ENCODE peak calls at places on chromosomes 16 and 17, in nine cellular contexts. One of them, this sample, is unnamed.

GRCh38 chr17:64418506-64419339 is 28.1 kb upstream of the PECAM1 start:
- DNase-seq in HT-29: peak
- DNase-seq in esophagus squamous epithelium: no peak
- DNase-seq in AG04450: peak
- DNase-seq in pons: peak
- DNase-seq in CD8-positive, alpha-beta T cell: no peak
- DNase-seq in posterior cingulate gyrus: no peak
- DNase-seq in esophagus muscularis mucosa: no peak
- DNase-seq in stimulated activated CD4-positive, alpha-beta T cell treated with anti-CD3 and anti-CD28 coated beads, TNF-alpha, amount 100 ng/mL, for 48 hours: no peak
- DNase-seq in this sample: no peak

GRCh38 chr17:60600490-60601431 is 768 bp downstream of the PPM1D start:
- DNase-seq in pons: peak
- DNase-seq in AG04450: peak
- DNase-seq in esophagus squamous epithelium: peak
- DNase-seq in HT-29: peak
- DNase-seq in posterior cingulate gyrus: peak
- DNase-seq in stimulated activated CD4-positive, alpha-beta T cell treated with anti-CD3 and anti-CD28 coated beads, TNF-alpha, amount 100 ng/mL, for 48 hours: peak
- DNase-seq in CD8-positive, alpha-beta T cell: peak
- DNase-seq in esophagus muscularis mucosa: peak
- DNase-seq in this sample: peak

GRCh38 chr17:21061971-21062526 is 19.2 kb upstream of the USP22 start:
- DNase-seq in pons: no peak
- DNase-seq in HT-29: no peak
- DNase-seq in AG04450: no peak
- DNase-seq in esophagus muscularis mucosa: no peak
- DNase-seq in esophagus squamous epithelium: no peak
- DNase-seq in stimulated activated CD4-positive, alpha-beta T cell treated with anti-CD3 and anti-CD28 coated beads, TNF-alpha, amount 100 ng/mL, for 48 hours: no peak
- DNase-seq in posterior cingulate gyrus: no peak
- DNase-seq in CD8-positive, alpha-beta T cell: no peak
- DNase-seq in this sample: no peak

GRCh38 chr17:28018439-28019070 is 23.9 kb upstream of the NLK start:
- DNase-seq in esophagus muscularis mucosa: no peak
- DNase-seq in pons: no peak
- DNase-seq in esophagus squamous epithelium: no peak
- DNase-seq in stimulated activated CD4-positive, alpha-beta T cell treated with anti-CD3 and anti-CD28 coated beads, TNF-alpha, amount 100 ng/mL, for 48 hours: no peak
- DNase-seq in posterior cingulate gyrus: no peak
- DNase-seq in AG04450: no peak
- DNase-seq in CD8-positive, alpha-beta T cell: no peak
- DNase-seq in HT-29: no peak
- DNase-seq in this sample: no peak

GRCh38 chr17:73625006-73625405 is 19.2 kb downstream of the SDK2 start:
- DNase-seq in CD8-positive, alpha-beta T cell: no peak
- DNase-seq in stimulated activated CD4-positive, alpha-beta T cell treated with anti-CD3 and anti-CD28 coated beads, TNF-alpha, amount 100 ng/mL, for 48 hours: no peak
- DNase-seq in esophagus squamous epithelium: no peak
- DNase-seq in esophagus muscularis mucosa: no peak
- DNase-seq in AG04450: no peak
- DNase-seq in HT-29: no peak
- DNase-seq in posterior cingulate gyrus: no peak
- DNase-seq in pons: no peak
- DNase-seq in this sample: no peak

GRCh38 chr17:44256671-44257070 is 11.3 kb downstream of the SLC4A1 start:
- DNase-seq in HT-29: no peak
- DNase-seq in pons: no peak
- DNase-seq in CD8-positive, alpha-beta T cell: no peak
- DNase-seq in esophagus squamous epithelium: no peak
- DNase-seq in AG04450: no peak
- DNase-seq in posterior cingulate gyrus: no peak
- DNase-seq in stimulated activated CD4-positive, alpha-beta T cell treated with anti-CD3 and anti-CD28 coated beads, TNF-alpha, amount 100 ng/mL, for 48 hours: no peak
- DNase-seq in esophagus muscularis mucosa: no peak
- DNase-seq in this sample: no peak

GRCh38 chr16:9090101-9090959 is 1.1 kb upstream of the HAPSTR1 start:
- DNase-seq in stimulated activated CD4-positive, alpha-beta T cell treated with anti-CD3 and anti-CD28 coated beads, TNF-alpha, amount 100 ng/mL, for 48 hours: no peak
- DNase-seq in pons: no peak
- DNase-seq in posterior cingulate gyrus: peak
- DNase-seq in esophagus squamous epithelium: no peak
- DNase-seq in HT-29: no peak
- DNase-seq in esophagus muscularis mucosa: no peak
- DNase-seq in AG04450: no peak
- DNase-seq in CD8-positive, alpha-beta T cell: peak
- DNase-seq in this sample: peak

GRCh38 chr16:12228607-12229499 is 252.3 kb downstream of the SNX29 start:
- DNase-seq in esophagus muscularis mucosa: no peak
- DNase-seq in HT-29: peak
- DNase-seq in CD8-positive, alpha-beta T cell: no peak
- DNase-seq in pons: peak
- DNase-seq in esophagus squamous epithelium: no peak
- DNase-seq in stimulated activated CD4-positive, alpha-beta T cell treated with anti-CD3 and anti-CD28 coated beads, TNF-alpha, amount 100 ng/mL, for 48 hours: peak
- DNase-seq in posterior cingulate gyrus: peak
- DNase-seq in AG04450: peak
- DNase-seq in this sample: no peak

This sample was measured in CD8-positive, alpha-beta memory T cell.